ENCODE peak calls at places on chromosomes 6 and 20, in five cellular contexts. R is HS-27A, G is Kasumi-1, X is upper lobe of right lung, Q is GM12865. V is an unnamed sample.

GRCh38 chr6:117309069-117309468 is 43.7 kb downstream of the VGLL2 start:
- DNase-seq in R (no peak), G (no peak), X (no peak), Q (no peak), V (no peak)

GRCh38 chr20:3080939-3081388 is 3.6 kb downstream of the AVP start:
- DNase-seq in R (no peak), G (no peak), X (no peak), Q (no peak), V (no peak)

GRCh38 chr6:35764238-35764896 is 12.0 kb upstream of the CLPSL2 start:
- DNase-seq in R (no peak), G (no peak), X (no peak), Q (no peak), V (no peak)

GRCh38 chr6:722077-722524 is 29.2 kb upstream of the EXOC2 start:
- DNase-seq in R (peak), G (peak), X (peak), Q (peak), V (peak)

GRCh38 chr6:7169296-7169721 is 61.5 kb downstream of the RREB1 start:
- DNase-seq in R (no peak), G (no peak), X (no peak), Q (no peak), V (no peak)

GRCh38 chr20:44395183-44395962 is 39.9 kb downstream of the HNF4A start:
- DNase-seq in R (no peak), G (no peak), X (no peak), Q (no peak), V (no peak)

GRCh38 chr6:151068761-151069312 is 170.9 kb upstream of the AKAP12 start:
- DNase-seq in R (peak), G (no peak), X (no peak), Q (no peak), V (no peak)

GRCh38 chr6:114377881-114378280 is 35.1 kb upstream of the HS3ST5 start:
- DNase-seq in R (no peak), G (no peak), X (no peak), Q (no peak), V (no peak)

GRCh38 chr20:50189681-50190250 is 864 bp upstream of the CEBPB start:
- DNase-seq in R (no peak), G (no peak), X (peak), Q (no peak), V (peak)

GRCh38 chr6:67501738-67502137 is 1133.3 kb upstream of the ADGRB3 start:
- DNase-seq in R (no peak), G (no peak), X (no peak), Q (no peak), V (no peak)

V was measured in T-helper 9 cell.